ENCODE peak calls at places on chromosomes 5 and 9, in eight cellular contexts. Y is stomach, W is adrenal gland, F is heart left ventricle, D is body of pancreas, S is prostate gland, T is ovary, L is thyroid gland. U is an unnamed sample.

GRCh38 chr9:101376117-101376866 is 8.5 kb downstream of the BAAT start:
- DNase-seq in Y (no peak), W (peak), F (no peak), D (no peak), S (no peak), T (no peak), L (no peak), U (no peak)

GRCh38 chr5:98700730-98701129 is 72.7 kb upstream of the RGMB start:
- DNase-seq in Y (no peak), W (no peak), F (no peak), D (no peak), S (no peak), T (no peak), L (no peak), U (no peak)

GRCh38 chr5:142896325-142897007 is 126.3 kb downstream of the ARHGAP26 start:
- DNase-seq in Y (no peak), W (no peak), F (no peak), D (no peak), S (no peak), T (no peak), L (no peak), U (no peak)

GRCh38 chr9:133133680-133134418 is 12.8 kb upstream of the RALGDS start:
- DNase-seq in Y (peak), W (peak), F (peak), D (peak), S (peak), T (peak), L (peak), U (peak)

GRCh38 chr9:96071245-96072124 is 196.0 kb downstream of the ERCC6L2 start:
- DNase-seq in Y (no peak), W (no peak), F (no peak), D (peak), S (no peak), T (no peak), L (peak), U (no peak)

GRCh38 chr9:84694248-84694647 is 24.7 kb downstream of the NTRK2 start:
- DNase-seq in Y (no peak), W (no peak), F (no peak), D (no peak), S (no peak), T (no peak), L (no peak), U (no peak)

GRCh38 chr9:137253717-137254623 is 1.2 kb upstream of the NELFB start:
- DNase-seq in Y (no peak), W (no peak), F (no peak), D (no peak), S (no peak), T (no peak), L (no peak), U (no peak)

GRCh38 chr5:83718195-83718825 is 2.3 kb downstream of the HAPLN1 start:
- DNase-seq in Y (peak), W (peak), F (no peak), D (peak), S (peak), T (no peak), L (peak), U (no peak)

GRCh38 chr5:57989378-57989777 is 470.5 kb downstream of the PLK2 start:
- DNase-seq in Y (no peak), W (no peak), F (no peak), D (no peak), S (no peak), T (no peak), L (no peak), U (no peak)

GRCh38 chr9:114172981-114173833 is 17.9 kb downstream of the COL27A1 start:
- DNase-seq in Y (no peak), W (no peak), F (no peak), D (no peak), S (peak), T (no peak), L (no peak), U (no peak)

GRCh38 chr5:30040483-30041116 is 1152.9 kb upstream of the CDH6 start:
- DNase-seq in Y (no peak), W (peak), F (no peak), D (peak), S (no peak), T (no peak), L (no peak), U (no peak)

GRCh38 chr9:112894031-112894430 is 3.4 kb upstream of the SLC46A2 start:
- DNase-seq in Y (no peak), W (no peak), F (no peak), D (no peak), S (no peak), T (no peak), L (no peak), U (no peak)

GRCh38 chr5:142233083-142234032 is 91.5 kb downstream of the SPRY4 start:
- DNase-seq in Y (no peak), W (no peak), F (no peak), D (no peak), S (no peak), T (no peak), L (no peak), U (no peak)

GRCh38 chr9:8628771-8629170 is 829.2 kb upstream of the DMAC1 start:
- DNase-seq in Y (no peak), W (no peak), F (no peak), D (no peak), S (no peak), T (no peak), L (no peak), U (no peak)

GRCh38 chr5:34717426-34718327 is 61.5 kb downstream of the RAI14 start:
- DNase-seq in Y (no peak), W (peak), F (no peak), D (no peak), S (no peak), T (no peak), L (peak), U (no peak)

GRCh38 chr9:100499866-100500265 is 26.9 kb downstream of the TMEFF1 start:
- DNase-seq in Y (no peak), W (no peak), F (no peak), D (no peak), S (no peak), T (no peak), L (no peak), U (no peak)

GRCh38 chr5:129410488-129410887 is 49.6 kb upstream of the ADAMTS19 start:
- DNase-seq in Y (no peak), W (no peak), F (no peak), D (no peak), S (no peak), T (no peak), L (no peak), U (no peak)

GRCh38 chr5:127492854-127493738 is 24.3 kb upstream of the PRRC1 start:
- DNase-seq in Y (no peak), W (no peak), F (no peak), D (no peak), S (no peak), T (no peak), L (no peak), U (no peak)

GRCh38 chr9:81317939-81318338 is 371.4 kb downstream of the TLE1 start:
- DNase-seq in Y (no peak), W (no peak), F (no peak), D (no peak), S (no peak), T (no peak), L (no peak), U (no peak)

GRCh38 chr9:132187006-132187760 is 25.3 kb downstream of the NTNG2 start:
- DNase-seq in Y (no peak), W (peak), F (no peak), D (peak), S (no peak), T (no peak), L (no peak), U (no peak)

GRCh38 chr9:131274674-131275331 is 1.5 kb downstream of the FAM78A start:
- DNase-seq in Y (no peak), W (no peak), F (peak), D (peak), S (no peak), T (no peak), L (no peak), U (no peak)

GRCh38 chr9:5453004-5453403 is 2.7 kb downstream of the CD274 start:
- DNase-seq in Y (no peak), W (no peak), F (no peak), D (no peak), S (no peak), T (no peak), L (no peak), U (no peak)

GRCh38 chr5:79785983-79786382 is 96.3 kb downstream of the CMYA5 start:
- DNase-seq in Y (no peak), W (no peak), F (no peak), D (no peak), S (no peak), T (no peak), L (peak), U (no peak)

GRCh38 chr9:35232867-35233544 is 71.2 kb downstream of the UNC13B start:
- DNase-seq in Y (no peak), W (no peak), F (no peak), D (peak), S (no peak), T (no peak), L (no peak), U (no peak)

GRCh38 chr9:91101598-91102168 is 260.0 kb downstream of the AUH start:
- DNase-seq in Y (peak), W (no peak), F (no peak), D (peak), S (no peak), T (no peak), L (no peak), U (no peak)

GRCh38 chr9:36937346-36937745 is 96.7 kb downstream of the PAX5 start:
- DNase-seq in Y (peak), W (no peak), F (no peak), D (no peak), S (no peak), T (no peak), L (no peak), U (no peak)
- TF ChIP-seq POLR2A in Y (no peak), W (no peak), F (no peak), D (no peak), S (no peak), T (no peak), L (no peak), U (no peak)

GRCh38 chr5:72847989-72848473 is 31.6 kb downstream of the TNPO1 start:
- DNase-seq in Y (peak), W (peak), F (peak), D (peak), S (peak), T (peak), L (peak), U (peak)
- H3K27ac ChIP-seq in Y (peak), W (peak), F (peak), D (peak), S (peak), T (peak), L (peak), U (peak)

GRCh38 chr5:179792612-179793469 is 945 bp upstream of the LTC4S start:
- DNase-seq in Y (no peak), W (peak), F (no peak), D (no peak), S (no peak), T (peak), L (no peak), U (no peak)

GRCh38 chr5:179794171-179794570 is 385 bp downstream of the LTC4S start:
- DNase-seq in Y (no peak), W (no peak), F (no peak), D (no peak), S (no peak), T (peak), L (no peak), U (no peak)

GRCh38 chr5:179794575-179794974 is 789 bp downstream of the LTC4S start:
- DNase-seq in Y (no peak), W (no peak), F (no peak), D (no peak), S (no peak), T (peak), L (peak), U (no peak)

GRCh38 chr5:179791881-179792611 is 1.7 kb upstream of the LTC4S start:
- DNase-seq in Y (no peak), W (peak), F (no peak), D (peak), S (no peak), T (peak), L (no peak), U (no peak)

GRCh38 chr5:179793470-179794139 is at the start of gene LTC4S:
- DNase-seq in Y (peak), W (peak), F (peak), D (peak), S (peak), T (peak), L (peak), U (no peak)
- TF ChIP-seq POLR2A in Y (no peak), W (peak), F (no peak), D (no peak), S (peak), T (no peak), L (no peak), U (no peak)

DNA sequence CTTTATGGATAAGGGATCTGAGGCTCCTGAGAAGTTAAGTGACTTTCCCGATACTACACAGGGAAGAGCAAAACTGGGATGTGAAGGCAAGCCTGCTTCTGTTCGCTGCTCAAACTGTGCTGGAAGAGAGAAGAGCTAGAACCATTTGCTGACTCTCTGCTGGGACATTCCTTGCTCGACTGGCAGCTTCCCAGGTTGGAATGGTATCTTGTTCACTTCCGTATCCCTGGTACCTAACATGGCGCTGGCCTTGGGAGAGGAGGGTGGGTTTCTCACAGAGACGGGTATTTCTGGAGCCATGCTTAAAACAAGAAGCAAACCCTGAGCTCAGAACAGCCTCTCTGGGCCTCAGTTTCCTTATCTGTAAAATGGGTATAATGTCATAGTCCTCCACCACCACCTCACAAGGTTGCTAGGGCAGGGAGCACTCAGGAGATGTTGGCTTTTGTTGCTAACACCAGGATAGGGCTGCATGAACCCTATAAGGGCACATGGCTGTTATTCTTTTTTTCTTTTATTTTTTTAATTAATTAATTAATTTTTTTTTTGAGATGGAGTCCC is 68.0 kb upstream of the STXBP1 start:
- DNase-seq in Y (no peak), W (no peak), F (no peak), D (no peak), S (no peak), T (no peak), L (no peak), U (no peak)
- H3K27ac ChIP-seq in Y (peak), W (no peak), F (no peak), D (peak), S (peak), T (no peak), L (no peak), U (peak)

DNA sequence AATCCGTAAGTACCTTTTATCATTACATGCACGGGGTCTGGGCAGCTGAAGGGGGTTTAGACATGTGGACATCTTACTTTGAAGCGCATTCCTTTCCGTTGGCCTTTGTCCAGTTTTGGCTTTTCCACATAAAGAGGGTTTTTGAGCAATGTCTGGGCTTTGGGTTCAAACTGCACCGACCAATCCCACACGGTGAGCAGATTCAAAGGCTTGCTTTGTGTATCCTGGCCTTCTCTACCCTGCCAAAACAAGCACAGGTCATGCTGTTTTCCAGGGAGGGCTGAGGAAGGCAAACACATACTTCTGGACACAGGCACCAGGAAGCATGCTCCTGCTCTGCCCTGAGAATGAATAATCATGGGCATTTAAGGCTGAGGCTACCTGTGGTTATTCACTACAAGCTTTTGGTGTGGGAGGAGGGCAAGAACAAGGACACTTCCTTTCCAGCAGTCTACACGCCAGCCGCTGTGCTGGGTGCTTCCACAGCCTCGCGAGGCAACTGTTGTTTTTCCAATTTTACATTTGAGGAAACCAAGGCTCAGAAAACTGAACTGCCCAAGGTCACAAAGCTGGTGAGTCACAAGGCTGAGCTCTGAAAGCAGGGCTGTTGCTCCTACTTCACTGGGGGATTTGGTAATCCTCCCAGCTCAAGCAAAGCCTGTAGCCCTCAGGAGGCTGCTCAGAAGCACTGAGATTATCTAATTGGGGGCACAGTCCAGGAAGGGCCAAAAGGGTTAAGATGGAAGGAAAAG is 59.8 kb upstream of the GOLPH3 start:
- DNase-seq in Y (peak), W (peak), F (no peak), D (peak), S (peak), T (peak), L (peak), U (no peak)
- TF ChIP-seq POLR2A in Y (no peak), W (no peak), F (no peak), D (peak), S (peak), T (no peak), L (no peak), U (no peak)

DNA sequence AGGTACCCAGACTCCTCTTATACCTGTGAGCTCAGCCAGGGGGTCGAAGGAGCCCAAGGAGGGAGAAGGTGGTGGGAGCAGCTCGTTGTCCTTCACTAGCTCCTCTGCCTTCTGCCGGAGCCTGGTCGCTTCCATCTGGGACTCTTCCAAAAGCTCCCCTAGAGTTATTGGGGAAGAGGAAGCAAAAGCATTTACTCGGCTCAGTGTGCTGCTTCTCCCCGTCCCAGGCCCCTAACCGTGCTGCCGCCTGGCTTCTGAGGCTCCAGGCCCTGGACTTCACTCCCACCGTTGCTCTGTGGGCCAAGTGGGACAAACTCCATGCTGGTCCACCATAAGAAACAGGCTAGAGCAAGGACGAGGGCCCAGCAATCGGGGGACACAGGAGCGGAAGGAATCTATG is 17.2 kb downstream of the TNIP1 start:
- DNase-seq in Y (no peak), W (peak), F (no peak), D (no peak), S (no peak), T (peak), L (no peak), U (no peak)
- H3K27ac ChIP-seq in Y (peak), W (peak), F (peak), D (peak), S (peak), T (peak), L (peak), U (peak)

GRCh38 chr9:1938135-1938534 is 77.0 kb upstream of the SMARCA2 start:
- DNase-seq in Y (no peak), W (no peak), F (no peak), D (no peak), S (no peak), T (no peak), L (no peak), U (no peak)
- TF ChIP-seq POLR2A in Y (no peak), W (no peak), F (no peak), D (no peak), S (no peak), T (no peak), L (no peak), U (no peak)